ENCODE peak calls at places on chromosomes 6 and 20, in nine cellular contexts. E is AG08395; A is COR-L47; L is GM23338; Z is aorta; W is T-helper 2 cell; F is omental fat pad; C is stimulated activated CD8-positive, alpha-beta memory T cell treated with anti-CD3 and anti-CD28 coated beads, Interleukin-12 subunit alpha, Interleukin-12 subunit beta, amount 100 ng/mL, for 4 hours; Q is HS-5. N is an unnamed sample.

GRCh38 chr6:108598316-108598863 is 37.7 kb downstream of the FOXO3 start:
- DNase-seq in E (peak; percentile 76), A (no peak), L (no peak), Z (no peak), W (no peak), F (no peak), C (no peak), Q (no peak), N (no peak)

GRCh38 chr6:114863610-114864009 is 520.8 kb upstream of the HS3ST5 start:
- DNase-seq in E (no peak), A (no peak), L (no peak), Z (no peak), W (no peak), F (no peak), C (no peak), Q (no peak), N (no peak)

GRCh38 chr6:43250992-43251373 is 7.7 kb downstream of the TTBK1 start:
- DNase-seq in E (no peak), A (no peak), L (no peak), Z (no peak), W (no peak), F (no peak), C (no peak), Q (no peak), N (no peak)

GRCh38 chr6:54299542-54300269 is 8.5 kb upstream of the TINAG start:
- DNase-seq in E (peak; percentile 57), A (no peak), L (no peak), Z (no peak), W (no peak), F (no peak), C (no peak), Q (peak; percentile 36), N (no peak)

GRCh38 chr6:77620290-77620882 is 32.5 kb upstream of the MEI4 start:
- DNase-seq in E (no peak), A (no peak), L (peak; percentile 67), Z (no peak), W (no peak), F (no peak), C (no peak), Q (no peak), N (no peak)

GRCh38 chr6:159184559-159184958 is 15.4 kb downstream of the FNDC1 start:
- DNase-seq in E (peak; percentile 91), A (no peak), L (no peak), Z (no peak), W (no peak), F (no peak), C (no peak), Q (no peak), N (peak; percentile 89)

GRCh38 chr20:35248641-35249475 is 22.4 kb downstream of the MMP24 start:
- DNase-seq in E (peak; percentile 29), A (no peak), L (no peak), Z (no peak), W (no peak), F (no peak), C (no peak), Q (no peak), N (no peak)

GRCh38 chr6:156988276-156989158 is 211.3 kb downstream of the ARID1B start:
- DNase-seq in E (no peak), A (no peak), L (peak; percentile 47), Z (no peak), W (no peak), F (no peak), C (no peak), Q (no peak), N (no peak)

GRCh38 chr6:106165885-106166485 is 79.8 kb downstream of the PRDM1 start:
- DNase-seq in E (no peak), A (no peak), L (no peak), Z (no peak), W (no peak), F (no peak), C (no peak), Q (no peak), N (no peak)

GRCh38 chr6:161273356-161273751 is 507 bp downstream of the AGPAT4 start:
- DNase-seq in E (peak; percentile 31), A (peak; percentile 36), L (no peak), Z (peak; percentile 79), W (no peak), F (no peak), C (no peak), Q (no peak), N (peak; percentile 13)

GRCh38 chr20:48384147-48384818 is 443.5 kb downstream of the PREX1 start:
- DNase-seq in E (no peak), A (no peak), L (peak; percentile 78), Z (no peak), W (no peak), F (no peak), C (no peak), Q (no peak), N (no peak)

GRCh38 chr6:160167547-160168391 is 46.2 kb downstream of the SLC22A1 start:
- DNase-seq in E (no peak), A (no peak), L (no peak), Z (no peak), W (no peak), F (no peak), C (no peak), Q (no peak), N (no peak)

GRCh38 chr6:143700684-143701342 is 23.0 kb downstream of the PHACTR2 start:
- DNase-seq in E (peak; percentile 62), A (no peak), L (no peak), Z (no peak), W (no peak), F (no peak), C (no peak), Q (no peak), N (no peak)

GRCh38 chr6:33762713-33763112 is 16.0 kb upstream of the IP6K3 start:
- DNase-seq in E (no peak), A (no peak), L (no peak), Z (no peak), W (no peak), F (no peak), C (no peak), Q (no peak), N (no peak)

GRCh38 chr20:955111-955510 is 39.0 kb upstream of the ANGPT4 start:
- DNase-seq in E (no peak), A (no peak), L (no peak), Z (no peak), W (no peak), F (no peak), C (no peak), Q (no peak), N (no peak)

GRCh38 chr20:36391456-36391855 is 85.3 kb downstream of the DLGAP4 start:
- DNase-seq in E (no peak), A (no peak), L (peak; percentile 59), Z (no peak), W (no peak), F (no peak), C (no peak), Q (no peak), N (no peak)

GRCh38 chr6:148217921-148218320 is 124.7 kb upstream of the SASH1 start:
- DNase-seq in E (no peak), A (no peak), L (no peak), Z (no peak), W (no peak), F (no peak), C (no peak), Q (no peak), N (no peak)

GRCh38 chr20:57651977-57652864 is 32.0 kb upstream of the ZBP1 start:
- DNase-seq in E (no peak), A (no peak), L (no peak), Z (peak; percentile 73), W (no peak), F (peak; percentile 14), C (no peak), Q (no peak), N (no peak)

GRCh38 chr20:53943522-53944291 is 126.7 kb downstream of the BCAS1 start:
- DNase-seq in E (peak; percentile 54), A (no peak), L (peak; percentile 50), Z (no peak), W (no peak), F (no peak), C (no peak), Q (no peak), N (no peak)

GRCh38 chr20:21995461-21995860 is 290.0 kb downstream of the PAX1 start:
- DNase-seq in E (no peak), A (no peak), L (no peak), Z (no peak), W (no peak), F (no peak), C (no peak), Q (no peak), N (no peak)

GRCh38 chr6:51570168-51570921 is 517.1 kb downstream of the PKHD1 start:
- DNase-seq in E (no peak), A (peak; percentile 23), L (no peak), Z (no peak), W (no peak), F (no peak), C (no peak), Q (no peak), N (no peak)